ENCODE peak calls at places on chromosomes 3 and 15, in six cellular contexts. G is stomach, C is heart left ventricle, J is OCI-LY7, L is left lung, P is Peyer's patch. Y is an unnamed sample. For H3K4me1, the result is how much of the 10 kb centered on the place peaks cover.

GRCh38 chr15:55186331-55186730 is 10.4 kb downstream of the RSL24D1 start:
- DNase-seq in G (no peak), C (no peak), J (no peak), L (no peak), P (no peak), Y (no peak)

GRCh38 chr15:72902245-72902928 is 118.8 kb upstream of the ADPGK start:
- DNase-seq in G (peak), C (peak), J (no peak), L (peak), P (no peak), Y (no peak)

GRCh38 chr15:73990250-73991005 is 1.7 kb downstream of the STOML1 start:
- DNase-seq in G (no peak), C (no peak), J (no peak), L (no peak), P (no peak), Y (no peak)

GRCh38 chr3:49703956-49704355 is 14.6 kb downstream of the RNF123 start:
- DNase-seq in G (no peak), C (no peak), J (no peak), L (no peak), P (no peak), Y (no peak)

GRCh38 chr3:51692980-51693395 is 13.9 kb upstream of the GRM2 start:
- DNase-seq in G (no peak), C (no peak), J (no peak), L (no peak), P (no peak), Y (no peak)

GRCh38 chr3:156518726-156519125 is 36.2 kb downstream of the SSR3 start:
- DNase-seq in G (no peak), C (no peak), J (no peak), L (no peak), P (no peak), Y (no peak)

GRCh38 chr3:76554717-76555116 is 485.2 kb upstream of the ROBO2 start:
- DNase-seq in G (no peak), C (peak), J (no peak), L (no peak), P (no peak), Y (no peak)

GRCh38 chr3:58581328-58582091 is 4.3 kb upstream of the FAM107A start:
- DNase-seq in G (no peak), C (no peak), J (no peak), L (no peak), P (no peak), Y (no peak)

GRCh38 chr3:107013606-107014005 is 363.6 kb upstream of the CCDC54 start:
- DNase-seq in G (no peak), C (no peak), J (no peak), L (no peak), P (no peak), Y (no peak)

GRCh38 chr3:185856652-185857051 is 31.8 kb upstream of the IGF2BP2 start:
- DNase-seq in G (no peak), C (no peak), J (no peak), L (no peak), P (no peak), Y (no peak)

GRCh38 chr3:58521917-58522680 is 14.9 kb downstream of the ACOX2 start:
- DNase-seq in G (no peak), C (no peak), J (no peak), L (no peak), P (no peak), Y (no peak)

GRCh38 chr3:14767706-14768105 is 51.1 kb upstream of the FGD5 start:
- DNase-seq in G (no peak), C (no peak), J (no peak), L (no peak), P (no peak), Y (no peak)

GRCh38 chr3:54773251-54773650 is 154.6 kb downstream of the LRTM1 start:
- DNase-seq in G (no peak), C (no peak), J (no peak), L (no peak), P (no peak), Y (no peak)

GRCh38 chr15:65757256-65757655 is 34.8 kb downstream of the DENND4A start:
- DNase-seq in G (no peak), C (no peak), J (no peak), L (no peak), P (no peak), Y (no peak)

GRCh38 chr15:85048430-85048829 is 66.8 kb downstream of the PDE8A start:
- DNase-seq in G (no peak), C (no peak), J (no peak), L (no peak), P (no peak), Y (no peak)

GRCh38 chr3:113912551-113913246 is 35.1 kb upstream of the ZDHHC23 start:
- DNase-seq in G (peak), C (no peak), J (peak), L (no peak), P (peak), Y (peak)

GRCh38 chr3:157582634-157582968 is 79.4 kb upstream of the VEPH1 start:
- DNase-seq in G (no peak), C (no peak), J (no peak), L (peak), P (no peak), Y (no peak)

GRCh38 chr15:91921188-91921820 is 67.8 kb downstream of the SLCO3A1 start:
- DNase-seq in G (no peak), C (no peak), J (no peak), L (no peak), P (no peak), Y (no peak)

DNA sequence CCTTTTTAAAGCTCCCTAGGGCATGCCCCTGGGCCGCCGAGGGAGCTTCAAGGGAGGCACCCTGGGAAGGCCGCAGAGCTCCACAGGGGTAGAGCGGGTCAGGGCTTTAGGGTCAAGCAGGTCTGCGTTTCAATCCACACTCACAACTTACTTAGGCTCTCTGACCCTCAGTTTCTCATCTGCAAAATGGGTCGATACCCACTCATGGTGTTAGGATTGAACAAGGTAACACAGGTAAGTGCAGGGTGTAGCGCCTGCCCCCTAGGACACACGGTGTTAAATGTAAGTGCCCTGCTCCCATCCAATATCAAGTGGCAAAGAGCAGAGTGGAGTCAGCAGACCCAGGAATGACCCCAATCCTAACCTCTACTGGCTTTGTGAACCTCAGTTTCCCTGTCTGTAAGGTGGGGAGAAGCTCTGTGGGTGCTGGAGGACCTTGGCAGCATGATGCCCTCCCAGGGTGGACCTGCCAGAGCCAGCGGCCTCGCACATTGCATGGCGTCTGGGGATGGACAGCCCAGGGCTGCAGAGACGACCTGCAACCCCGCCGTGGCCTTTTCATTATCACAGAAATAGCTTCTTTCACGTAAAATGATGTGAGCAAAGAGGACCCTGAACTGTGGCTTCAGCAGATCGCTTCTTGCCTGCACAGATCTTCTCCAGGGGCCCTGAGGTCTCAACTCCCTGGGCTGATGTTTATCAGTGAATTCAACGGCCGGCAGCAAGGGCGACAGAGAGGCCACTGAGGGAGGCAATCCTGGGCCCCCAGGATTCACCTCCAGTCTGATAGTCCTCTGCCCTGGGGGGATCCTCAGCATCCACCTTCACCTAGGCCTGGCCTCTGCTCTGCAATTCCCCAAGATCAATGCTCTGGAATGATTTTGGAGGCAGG is 138.5 kb downstream of the CHSY1 start:
- DNase-seq in G (no peak), C (no peak), J (no peak), L (no peak), P (no peak), Y (no peak)
- H3K4me1 ChIP-seq in G (under half), C (under half), J (under half), L (under half), P (under half), Y (under half)

GRCh38 chr3:151926956-151927355 is 53.5 kb downstream of the SUCNR1 start:
- DNase-seq in G (no peak), C (no peak), J (no peak), L (no peak), P (no peak), Y (no peak)

GRCh38 chr3:151924753-151925152 is 51.3 kb downstream of the SUCNR1 start:
- DNase-seq in G (no peak), C (no peak), J (no peak), L (no peak), P (no peak), Y (no peak)

GRCh38 chr3:151923901-151924300 is 50.5 kb downstream of the SUCNR1 start:
- DNase-seq in G (no peak), C (no peak), J (no peak), L (no peak), P (no peak), Y (no peak)

GRCh38 chr3:151925876-151926275 is 52.4 kb downstream of the SUCNR1 start:
- DNase-seq in G (no peak), C (no peak), J (no peak), L (no peak), P (no peak), Y (no peak)

DNA sequence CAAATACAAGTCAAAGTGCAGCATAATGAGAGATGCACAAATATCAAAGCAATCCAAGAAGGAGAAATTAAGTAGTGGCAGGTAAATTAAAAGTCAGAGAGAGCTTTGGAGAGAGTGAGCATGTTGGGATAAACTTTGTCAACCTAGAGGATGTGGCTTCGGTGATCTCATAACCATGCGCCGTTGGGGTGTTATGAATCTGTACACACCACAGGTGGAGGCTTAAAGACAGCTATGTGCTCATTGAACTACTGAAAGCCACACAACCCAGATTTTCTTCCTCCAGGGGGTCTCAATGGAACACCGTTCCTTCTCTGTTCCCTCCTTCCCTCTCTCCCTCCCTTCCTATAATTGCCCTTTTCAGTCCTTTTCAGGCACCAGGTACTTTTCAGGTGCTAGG is 52.0 kb downstream of the SUCNR1 start:
- DNase-seq in G (no peak), C (no peak), J (no peak), L (no peak), P (no peak), Y (no peak)
- H3K4me3 ChIP-seq in G (no peak), C (no peak), J (no peak), L (no peak), P (no peak), Y (no peak)

GRCh38 chr3:45647148-45647619 is 42.0 kb upstream of the SACM1L start:
- DNase-seq in G (no peak), C (no peak), J (no peak), L (no peak), P (no peak), Y (no peak)

GRCh38 chr3:45644063-45644462 is 45.1 kb upstream of the SACM1L start:
- DNase-seq in G (no peak), C (no peak), J (no peak), L (no peak), P (no peak), Y (no peak)

GRCh38 chr3:45646051-45646585 is 43.1 kb upstream of the SACM1L start:
- DNase-seq in G (no peak), C (no peak), J (no peak), L (peak), P (peak), Y (no peak)

GRCh38 chr3:45642731-45643152 is 46.5 kb upstream of the SACM1L start:
- DNase-seq in G (no peak), C (no peak), J (no peak), L (peak), P (no peak), Y (no peak)

DNA sequence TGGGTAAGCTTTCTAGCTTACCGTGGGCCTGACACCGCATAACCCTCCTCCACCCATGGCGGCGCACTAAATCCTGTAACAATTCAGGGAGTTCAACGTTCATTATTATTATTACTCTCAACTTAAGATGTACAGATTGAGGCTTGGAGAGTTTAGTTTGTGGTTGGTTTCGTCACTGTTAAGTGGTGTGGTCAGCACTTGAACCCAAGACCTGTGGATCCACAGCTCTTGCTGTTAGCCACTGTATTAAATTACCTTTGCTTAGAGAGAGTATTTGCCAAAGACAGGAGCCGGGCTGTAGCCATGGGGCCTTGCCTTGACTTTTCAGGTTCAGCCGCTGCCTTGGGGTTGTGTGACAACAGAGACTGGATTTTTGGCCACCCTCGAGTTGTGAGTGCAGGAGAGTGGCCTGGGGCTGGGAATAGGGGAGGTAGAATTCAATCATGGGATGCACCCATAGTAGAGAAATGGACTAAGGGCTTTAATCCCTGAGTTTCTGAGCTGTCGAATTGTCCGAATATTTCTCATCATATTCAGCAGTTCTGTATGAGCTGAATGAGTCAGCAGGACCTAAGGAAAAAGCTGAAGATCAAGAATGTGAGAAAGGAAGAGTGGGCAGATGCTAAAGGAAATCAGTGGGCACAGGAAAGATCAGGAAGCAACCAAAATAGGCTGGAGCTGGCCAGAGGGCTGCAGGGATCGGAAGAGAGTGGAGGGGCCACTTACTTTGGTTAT is 44.6 kb upstream of the SACM1L start:
- DNase-seq in G (no peak), C (no peak), J (no peak), L (no peak), P (no peak), Y (no peak)
- H3K27ac ChIP-seq in G (peak), C (no peak), J (no peak), L (peak), P (no peak), Y (no peak)

DNA sequence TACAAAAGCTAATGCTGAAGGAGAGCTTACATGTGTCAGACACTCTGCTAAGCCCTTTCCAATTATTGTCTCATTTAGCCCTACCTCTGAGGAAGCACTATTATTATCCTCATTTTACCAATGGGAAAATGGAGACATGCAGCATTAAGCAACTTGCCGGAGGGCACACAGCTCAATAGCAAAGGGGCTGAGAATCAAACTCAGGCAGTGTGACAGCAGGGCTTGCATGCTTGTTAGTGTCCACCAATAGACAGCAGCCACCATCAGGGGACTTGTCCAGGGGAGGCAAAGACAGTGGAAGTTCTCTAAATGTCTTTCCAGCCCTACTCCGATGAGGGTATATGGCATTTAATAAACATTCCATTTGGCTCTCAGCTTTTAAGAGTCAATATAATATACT is 548.6 kb downstream of the MAGI1 start:
- DNase-seq in G (no peak), C (no peak), J (no peak), L (no peak), P (no peak), Y (no peak)
- H3K4me1 ChIP-seq in G (under half), C (under half), J (under half), L (under half), P (under half), Y (under half)

GRCh38 chr3:130739848-130740247 is 6.8 kb downstream of the PIK3R4 start:
- DNase-seq in G (no peak), C (no peak), J (no peak), L (no peak), P (no peak), Y (no peak)
- H3K4me3 ChIP-seq in G (no peak), C (no peak), J (no peak), L (no peak), P (no peak), Y (no peak)

DNA sequence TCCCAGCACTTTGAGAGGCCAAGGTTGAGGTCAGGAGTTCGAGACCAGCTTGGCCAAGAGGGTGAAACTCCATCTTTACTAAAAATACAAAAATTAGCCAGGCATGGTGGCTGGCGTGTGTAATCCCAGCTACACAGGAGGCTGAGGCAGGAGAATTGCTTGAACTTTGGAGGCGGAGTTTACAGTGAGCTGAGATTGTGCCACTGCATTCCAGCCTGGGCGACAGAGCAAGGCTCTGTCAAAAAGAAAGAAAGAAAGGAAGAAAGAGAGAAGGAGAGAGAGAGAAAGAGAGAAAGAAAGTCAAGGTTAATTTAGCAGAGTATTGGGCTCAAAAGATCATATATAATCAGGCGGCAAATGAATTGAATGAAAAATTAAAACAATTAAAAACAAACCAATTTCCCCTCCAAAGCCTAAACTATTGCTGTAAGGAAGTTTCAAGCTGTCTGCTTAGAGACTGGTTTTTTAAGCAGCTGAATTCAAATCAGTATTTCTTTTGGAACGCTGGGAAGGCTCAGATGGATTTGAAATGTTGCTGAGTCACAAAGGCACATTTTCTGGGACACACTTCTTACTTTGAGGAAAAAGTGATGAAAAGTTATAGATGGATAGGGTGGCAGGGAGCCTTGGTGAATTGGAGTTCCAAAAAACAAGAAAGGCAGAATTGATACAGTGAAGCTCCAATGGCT is 81.3 kb upstream of the BHLHE40 start:
- DNase-seq in G (no peak), C (no peak), J (no peak), L (no peak), P (no peak), Y (no peak)
- H3K27ac ChIP-seq in G (peak), C (no peak), J (no peak), L (peak), P (no peak), Y (no peak)